ENCODE peak calls at places on chromosomes 6 and 20, in eight cellular contexts. B is activated CD8-positive, alpha-beta memory T cell treated with anti-CD3 and anti-CD28 coated beads, Interleukin-2, amount 10 ng/mL, durations not matched to agents 7 days and 5 days; M is foreskin fibroblast; X is heart left ventricle; H is activated T-cell treated with anti-CD3 and anti-CD28 coated beads, Interleukin-2, amount 50 U/mL, for 72 hours; R is GM12865; E is stimulated activated CD4-positive, alpha-beta T cell treated with anti-CD3 and anti-CD28 coated beads, Interleukin-15, amount 100 ng/mL, for 1 hour; Q is GM12891. T is an unnamed sample.

GRCh38 chr20:35490736-35491181 is 35.4 kb downstream of the CEP250 start:
- DNase-seq in B (peak), M (no peak), X (no peak), H (peak), R (peak), E (peak), Q (peak), T (no peak)

GRCh38 chr6:633611-634010 is 23.3 kb downstream of the HUS1B start:
- DNase-seq in B (no peak), M (no peak), X (no peak), H (no peak), R (no peak), E (no peak), Q (no peak), T (no peak)

GRCh38 chr6:104625536-104625935 is 234.2 kb downstream of the HACE1 start:
- DNase-seq in B (no peak), M (peak), X (no peak), H (no peak), R (no peak), E (no peak), Q (no peak), T (peak)

GRCh38 chr6:125074120-125074519 is 79.5 kb upstream of the TPD52L1 start:
- DNase-seq in B (no peak), M (no peak), X (no peak), H (no peak), R (no peak), E (no peak), Q (no peak), T (no peak)

GRCh38 chr6:45537539-45537938 is 159.8 kb upstream of the SUPT3H start:
- DNase-seq in B (no peak), M (peak), X (no peak), H (no peak), R (no peak), E (no peak), Q (no peak), T (no peak)

GRCh38 chr6:97958143-97958542 is 675.1 kb upstream of the MMS22L start:
- DNase-seq in B (no peak), M (no peak), X (peak), H (no peak), R (no peak), E (no peak), Q (no peak), T (peak)

GRCh38 chr6:145148392-145149175 is 586.7 kb downstream of the EPM2A start:
- DNase-seq in B (no peak), M (peak), X (peak), H (no peak), R (peak), E (no peak), Q (no peak), T (peak)

GRCh38 chr20:45874576-45874975 is 6.5 kb upstream of the ZSWIM1 start:
- DNase-seq in B (no peak), M (no peak), X (no peak), H (no peak), R (no peak), E (no peak), Q (no peak), T (no peak)

GRCh38 chr6:168636147-168636982 is 195.4 kb downstream of the SMOC2 start:
- DNase-seq in B (no peak), M (no peak), X (no peak), H (no peak), R (no peak), E (no peak), Q (no peak), T (no peak)

GRCh38 chr20:36645998-36646397 is at the start of gene SLA2:
- DNase-seq in B (peak), M (no peak), X (no peak), H (peak), R (peak), E (peak), Q (peak), T (no peak)

GRCh38 chr6:31464252-31465184 is 33.4 kb upstream of the MICB start:
- DNase-seq in B (no peak), M (no peak), X (no peak), H (no peak), R (no peak), E (no peak), Q (no peak), T (no peak)

GRCh38 chr6:17012421-17013225 is 89.2 kb upstream of the STMND1 start:
- DNase-seq in B (no peak), M (peak), X (no peak), H (no peak), R (no peak), E (no peak), Q (no peak), T (no peak)

GRCh38 chr6:161813156-161813555 is 539.3 kb upstream of the AGPAT4 start:
- DNase-seq in B (no peak), M (no peak), X (no peak), H (no peak), R (no peak), E (no peak), Q (no peak), T (no peak)

GRCh38 chr20:64261138-64261537 is 5.6 kb downstream of the PCMTD2 start:
- DNase-seq in B (no peak), M (peak), X (peak), H (no peak), R (no peak), E (no peak), Q (no peak), T (peak)

GRCh38 chr6:4870821-4871494 is 94.8 kb downstream of the CDYL start:
- DNase-seq in B (no peak), M (peak), X (no peak), H (no peak), R (no peak), E (no peak), Q (no peak), T (no peak)